ENCODE peak calls at places on chromosomes 1 and 21, in five cellular contexts. One of them, this sample, is unnamed.

GRCh38 chr1:66505671-66506392 is 28.1 kb upstream of the SGIP1 start:
- DNase-seq in GM12891: no peak
- DNase-seq in HepG2: no peak
- DNase-seq in K562: no peak
- DNase-seq in H1: no peak
- DNase-seq in this sample: no peak

GRCh38 chr1:218266356-218266755 is 18.7 kb upstream of the RRP15 start:
- DNase-seq in GM12891: no peak
- DNase-seq in HepG2: no peak
- DNase-seq in K562: no peak
- DNase-seq in H1: no peak
- DNase-seq in this sample: no peak

GRCh38 chr1:228936881-228937280 is 201.6 kb downstream of the RHOU start:
- DNase-seq in GM12891: no peak
- DNase-seq in HepG2: no peak
- DNase-seq in K562: no peak
- DNase-seq in H1: no peak
- DNase-seq in this sample: no peak

GRCh38 chr21:44996501-44996921 is 56.7 kb downstream of the SLX9 start:
- DNase-seq in GM12891: no peak
- DNase-seq in HepG2: peak; percentile 24
- DNase-seq in K562: no peak
- DNase-seq in H1: no peak
- DNase-seq in this sample: no peak

GRCh38 chr1:155478270-155478852 is 84.2 kb downstream of the ASH1L start:
- DNase-seq in GM12891: no peak
- DNase-seq in HepG2: no peak
- DNase-seq in K562: no peak
- DNase-seq in H1: no peak
- DNase-seq in this sample: no peak

GRCh38 chr1:194644528-194644927 is 1458.1 kb upstream of the B3GALT2 start:
- DNase-seq in GM12891: no peak
- DNase-seq in HepG2: no peak
- DNase-seq in K562: no peak
- DNase-seq in H1: no peak
- DNase-seq in this sample: no peak

GRCh38 chr21:40685121-40685630 is 161.8 kb downstream of the DSCAM start:
- DNase-seq in GM12891: no peak
- DNase-seq in HepG2: no peak
- DNase-seq in K562: no peak
- DNase-seq in H1: no peak
- DNase-seq in this sample: no peak

GRCh38 chr1:203124546-203125317 is 2.8 kb upstream of the ADORA1 start:
- DNase-seq in GM12891: no peak
- DNase-seq in HepG2: no peak
- DNase-seq in K562: no peak
- DNase-seq in H1: peak; percentile 37
- DNase-seq in this sample: no peak

GRCh38 chr1:233627376-233627775 is 13.5 kb downstream of the KCNK1 start:
- DNase-seq in GM12891: no peak
- DNase-seq in HepG2: no peak
- DNase-seq in K562: no peak
- DNase-seq in H1: no peak
- DNase-seq in this sample: no peak

GRCh38 chr1:177784394-177784793 is 185.5 kb downstream of the SEC16B start:
- DNase-seq in GM12891: no peak
- DNase-seq in HepG2: no peak
- DNase-seq in K562: no peak
- DNase-seq in H1: no peak
- DNase-seq in this sample: no peak

GRCh38 chr1:36966242-36966641 is 68.1 kb downstream of the GRIK3 start:
- DNase-seq in GM12891: no peak
- DNase-seq in HepG2: peak; percentile 5
- DNase-seq in K562: peak; percentile 39
- DNase-seq in H1: peak; percentile 83
- DNase-seq in this sample: no peak

GRCh38 chr21:37435719-37436118 is 69.1 kb downstream of the DYRK1A start:
- DNase-seq in GM12891: no peak
- DNase-seq in HepG2: no peak
- DNase-seq in K562: no peak
- DNase-seq in H1: no peak
- DNase-seq in this sample: no peak

GRCh38 chr1:34790985-34791384 is 1.8 kb upstream of the GJA4 start:
- DNase-seq in GM12891: no peak
- DNase-seq in HepG2: no peak
- DNase-seq in K562: no peak
- DNase-seq in H1: no peak
- DNase-seq in this sample: no peak

GRCh38 chr1:202834771-202835547 is 24.2 kb downstream of the PCAT6 start:
- DNase-seq in GM12891: no peak
- DNase-seq in HepG2: no peak
- DNase-seq in K562: no peak
- DNase-seq in H1: no peak
- DNase-seq in this sample: no peak

GRCh38 chr1:193104496-193104905 is 713 bp downstream of the GLRX2 start:
- DNase-seq in GM12891: peak; percentile 18
- DNase-seq in HepG2: peak; percentile 23
- DNase-seq in K562: peak; percentile 44
- DNase-seq in H1: peak; percentile 54
- DNase-seq in this sample: peak; percentile 20

GRCh38 chr1:111729271-111729921 is 9.8 kb downstream of the INKA2 start:
- DNase-seq in GM12891: no peak
- DNase-seq in HepG2: no peak
- DNase-seq in K562: no peak
- DNase-seq in H1: peak; percentile 46
- DNase-seq in this sample: no peak

DNA sequence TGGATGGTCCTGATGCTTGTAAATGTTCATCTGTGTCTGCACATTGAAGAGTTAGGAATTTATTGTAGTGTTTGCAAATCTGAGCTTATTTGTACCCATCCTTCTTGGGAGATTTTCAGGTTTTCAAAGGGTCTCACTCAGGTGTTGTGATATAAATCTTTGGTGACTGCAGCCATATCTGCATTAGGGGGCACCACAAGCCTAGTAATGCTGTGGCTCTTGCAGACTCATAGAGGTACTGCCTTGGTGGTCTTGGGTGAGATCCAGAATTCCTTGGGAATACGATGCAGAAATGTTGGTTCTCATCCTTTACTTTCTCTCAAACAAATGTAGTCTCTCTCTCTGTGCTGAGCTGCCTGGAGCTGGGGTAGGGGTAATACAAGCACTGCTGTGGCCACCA is 405.9 kb downstream of the TTLL7 start:
- DNase-seq in GM12891: no peak
- DNase-seq in HepG2: no peak
- DNase-seq in K562: no peak
- DNase-seq in H1: no peak
- DNase-seq in this sample: no peak
- TF ChIP-seq TAF1 in GM12891: no peak
- TF ChIP-seq TAF1 in HepG2: no peak
- TF ChIP-seq TAF1 in K562: no peak
- TF ChIP-seq TAF1 in H1: no peak
- TF ChIP-seq TAF1 in this sample: no peak

GRCh38 chr1:59058681-59059441 is 238.0 kb upstream of the FGGY start:
- DNase-seq in GM12891: no peak
- DNase-seq in HepG2: no peak
- DNase-seq in K562: no peak
- DNase-seq in H1: no peak
- DNase-seq in this sample: no peak

GRCh38 chr1:59062743-59063142 is 234.2 kb upstream of the FGGY start:
- DNase-seq in GM12891: no peak
- DNase-seq in HepG2: no peak
- DNase-seq in K562: no peak
- DNase-seq in H1: no peak
- DNase-seq in this sample: no peak

GRCh38 chr1:59063501-59063900 is 233.4 kb upstream of the FGGY start:
- DNase-seq in GM12891: no peak
- DNase-seq in HepG2: no peak
- DNase-seq in K562: no peak
- DNase-seq in H1: no peak
- DNase-seq in this sample: no peak

GRCh38 chr1:59064592-59064991 is 232.3 kb upstream of the FGGY start:
- DNase-seq in GM12891: no peak
- DNase-seq in HepG2: no peak
- DNase-seq in K562: no peak
- DNase-seq in H1: no peak
- DNase-seq in this sample: no peak

DNA sequence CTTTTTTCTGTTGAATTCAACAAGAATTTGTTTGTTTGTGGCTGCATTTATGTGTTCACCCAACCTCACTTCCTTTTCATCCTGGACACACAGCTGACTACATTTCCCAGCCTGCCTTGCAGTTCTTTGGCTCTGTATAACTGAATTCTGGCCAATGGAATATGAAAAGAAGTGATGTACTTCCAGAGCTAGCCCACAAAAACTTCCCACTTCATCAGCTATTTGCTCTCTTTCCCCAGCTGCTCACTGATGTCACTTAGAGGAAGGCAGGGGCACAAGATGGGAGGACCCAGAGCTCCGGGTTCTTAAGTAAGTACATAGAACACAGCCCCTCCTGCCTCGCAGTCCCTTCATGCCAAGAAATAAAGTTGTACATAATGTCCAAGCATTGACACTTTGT is 235.0 kb upstream of the FGGY start:
- DNase-seq in GM12891: no peak
- DNase-seq in HepG2: no peak
- DNase-seq in K562: no peak
- DNase-seq in H1: no peak
- DNase-seq in this sample: no peak
- TF ChIP-seq POLR2A in GM12891: no peak
- TF ChIP-seq POLR2A in HepG2: no peak
- TF ChIP-seq POLR2A in K562: no peak
- TF ChIP-seq POLR2A in H1: no peak
- TF ChIP-seq POLR2A in this sample: no peak

DNA sequence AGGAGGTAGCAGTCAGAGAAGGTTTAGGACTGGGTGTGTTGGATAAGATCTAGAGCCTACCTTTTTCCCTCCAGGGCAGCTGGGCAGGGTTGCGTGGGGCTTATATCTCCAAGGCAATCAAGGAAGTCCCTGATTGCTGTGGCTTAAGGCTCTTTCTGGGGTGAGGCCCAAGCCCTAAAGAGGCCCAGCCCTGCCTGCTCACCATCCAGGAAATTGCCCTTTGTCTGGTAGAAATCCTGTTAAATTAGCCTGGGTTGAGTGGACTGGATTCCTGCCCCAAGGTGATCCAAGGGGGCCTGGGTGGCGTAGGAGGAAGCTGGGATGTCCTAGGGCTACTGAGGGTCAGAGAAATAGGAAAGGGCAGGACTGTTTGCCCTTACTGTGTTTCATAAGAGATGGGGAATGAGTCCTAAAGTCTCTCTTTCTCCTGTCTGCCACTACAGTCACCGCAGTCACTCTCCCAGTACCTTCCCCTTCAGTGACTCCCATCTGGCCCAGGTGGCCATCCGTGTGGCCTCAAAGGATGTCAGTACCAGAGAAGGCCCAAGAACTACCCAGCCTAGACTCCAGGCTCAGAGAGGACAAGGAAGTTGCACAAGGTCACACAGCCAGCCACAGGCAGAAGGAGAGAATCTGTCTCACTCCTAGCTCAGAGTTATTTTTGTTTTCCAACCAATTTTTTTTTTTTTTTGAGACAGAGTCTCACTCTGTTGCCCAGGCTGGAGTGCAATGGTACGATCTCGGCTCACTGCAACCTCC is 25.8 kb downstream of the MFSD2A start:
- DNase-seq in GM12891: no peak
- DNase-seq in HepG2: no peak
- DNase-seq in K562: no peak
- DNase-seq in H1: no peak
- DNase-seq in this sample: no peak
- TF ChIP-seq TAF1 in GM12891: no peak
- TF ChIP-seq TAF1 in HepG2: no peak
- TF ChIP-seq TAF1 in K562: no peak
- TF ChIP-seq TAF1 in H1: no peak
- TF ChIP-seq TAF1 in this sample: no peak

GRCh38 chr1:53016705-53017104 is 45.3 kb upstream of the PODN start:
- DNase-seq in GM12891: no peak
- DNase-seq in HepG2: no peak
- DNase-seq in K562: no peak
- DNase-seq in H1: no peak
- DNase-seq in this sample: no peak

GRCh38 chr1:53020588-53020987 is 41.4 kb upstream of the PODN start:
- DNase-seq in GM12891: no peak
- DNase-seq in HepG2: no peak
- DNase-seq in K562: peak; percentile 28
- DNase-seq in H1: no peak
- DNase-seq in this sample: no peak

GRCh38 chr1:53011175-53011574 is 50.8 kb upstream of the PODN start:
- DNase-seq in GM12891: no peak
- DNase-seq in HepG2: no peak
- DNase-seq in K562: peak; percentile 43
- DNase-seq in H1: no peak
- DNase-seq in this sample: no peak

GRCh38 chr1:53015508-53015860 is 46.5 kb upstream of the PODN start:
- DNase-seq in GM12891: no peak
- DNase-seq in HepG2: no peak
- DNase-seq in K562: no peak
- DNase-seq in H1: no peak
- DNase-seq in this sample: no peak

DNA sequence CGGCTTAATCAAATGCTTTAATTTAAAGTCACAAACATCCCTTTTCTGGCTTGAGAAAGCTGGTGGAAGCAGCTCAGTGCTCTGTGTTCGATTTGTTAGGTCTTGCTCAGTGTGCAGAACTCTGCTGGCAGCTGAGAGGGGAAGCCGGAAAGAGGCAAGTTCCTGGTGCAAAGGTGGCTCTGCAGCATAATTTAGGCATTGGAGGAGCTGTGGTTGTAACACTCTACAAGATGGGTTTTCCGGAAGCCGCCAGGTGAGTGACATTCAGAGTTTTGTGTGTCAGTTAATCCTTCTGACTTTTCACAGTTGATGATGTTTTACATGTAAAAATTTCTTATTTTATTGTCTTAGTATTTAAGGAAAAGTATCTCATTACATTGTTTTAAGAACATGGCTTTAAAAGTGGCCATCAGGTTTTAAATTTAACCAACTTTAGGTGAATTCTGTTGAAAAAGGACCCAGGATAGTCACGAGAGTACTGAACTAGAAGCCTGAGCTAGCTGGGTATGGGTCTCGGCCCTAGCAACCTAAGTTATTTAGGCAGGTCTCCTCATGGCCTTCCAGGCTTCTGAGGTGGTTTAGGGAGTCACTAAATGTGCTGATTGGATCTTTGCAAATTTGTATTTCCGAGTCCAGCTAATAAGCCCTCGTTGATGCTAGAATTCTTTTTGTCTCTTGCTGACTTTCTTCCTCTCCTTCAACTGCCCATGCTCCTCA is 47.1 kb upstream of the PODN start:
- DNase-seq in GM12891: peak; percentile 63
- DNase-seq in HepG2: peak; percentile 90
- DNase-seq in K562: peak; percentile 85
- DNase-seq in H1: peak; percentile 58
- DNase-seq in this sample: peak; percentile 53
- TF ChIP-seq POLR2A in GM12891: peak; percentile 77
- TF ChIP-seq POLR2A in HepG2: peak; percentile 54
- TF ChIP-seq POLR2A in K562: peak; percentile 74
- TF ChIP-seq POLR2A in H1: no peak
- TF ChIP-seq POLR2A in this sample: peak; percentile 72

GRCh38 chr21:35215870-35216269 is 166.8 kb upstream of the RUNX1 start:
- DNase-seq in GM12891: no peak
- DNase-seq in HepG2: no peak
- DNase-seq in K562: no peak
- DNase-seq in H1: no peak
- DNase-seq in this sample: no peak
- TF ChIP-seq TAF1 in GM12891: no peak
- TF ChIP-seq TAF1 in HepG2: no peak
- TF ChIP-seq TAF1 in K562: no peak
- TF ChIP-seq TAF1 in H1: no peak
- TF ChIP-seq TAF1 in this sample: no peak

This sample was measured in GM12892.